ENCODE peak calls at places on chromosomes 2 and 18, in six cellular contexts. N is esophagus muscularis mucosa, I is psoas muscle, F is epithelial cell of esophagus, S is GM06990, O is tibial nerve. Q is an unnamed sample.

GRCh38 chr2:200199005-200199404 is 107.5 kb upstream of the SPATS2L start:
- DNase-seq in N (no peak), I (no peak), F (no peak), S (no peak), O (no peak), Q (no peak)

GRCh38 chr2:60410458-60411146 is 142.9 kb downstream of the BCL11A start:
- DNase-seq in N (no peak), I (no peak), F (no peak), S (no peak), O (no peak), Q (no peak)

GRCh38 chr18:7520200-7520780 is 46.8 kb upstream of the PTPRM start:
- DNase-seq in N (no peak), I (no peak), F (no peak), S (no peak), O (no peak), Q (no peak)

GRCh38 chr2:70932631-70933230 is 3.0 kb upstream of the ATP6V1B1 start:
- DNase-seq in N (peak; percentile 60), I (no peak), F (no peak), S (no peak), O (no peak), Q (no peak)

GRCh38 chr2:28661589-28662001 is 90.0 kb upstream of the PPP1CB start:
- DNase-seq in N (no peak), I (peak; percentile 49), F (peak; percentile 50), S (no peak), O (peak; percentile 39), Q (no peak)

GRCh38 chr2:54728669-54729120 is 5.2 kb downstream of the EML6 start:
- DNase-seq in N (no peak), I (no peak), F (peak; percentile 78), S (no peak), O (no peak), Q (peak; percentile 47)

GRCh38 chr2:168247341-168248305 is at the start of gene STK39:
- DNase-seq in N (peak; percentile 93), I (peak; percentile 73), F (peak; percentile 80), S (peak; percentile 52), O (peak; percentile 35), Q (peak; percentile 46)

GRCh38 chr2:64609229-64609994 is 44.3 kb downstream of the SERTAD2 start:
- DNase-seq in N (no peak), I (peak; percentile 66), F (peak; percentile 49), S (peak; percentile 82), O (no peak), Q (no peak)

GRCh38 chr18:9762561-9762960 is 54.5 kb downstream of the RAB31 start:
- DNase-seq in N (peak; percentile 72), I (no peak), F (no peak), S (no peak), O (no peak), Q (no peak)

GRCh38 chr2:127410871-127411396 is 7.3 kb upstream of the PROC start:
- DNase-seq in N (no peak), I (no peak), F (peak; percentile 42), S (no peak), O (no peak), Q (peak; percentile 50)
- H3K4me3 ChIP-seq in N (peak overlapping the region; percentile 3), I (peak overlapping the region; percentile 46), F (no peak overlapping the region), S (peak overlapping the region; percentile 23), O (no peak overlapping the region), Q (no peak overlapping the region)

GRCh38 chr2:2793925-2794324 is 462.9 kb upstream of the MYT1L start:
- DNase-seq in N (no peak), I (no peak), F (no peak), S (no peak), O (no peak), Q (no peak)

GRCh38 chr2:2791606-2792005 is 460.5 kb upstream of the MYT1L start:
- DNase-seq in N (no peak), I (no peak), F (no peak), S (no peak), O (no peak), Q (no peak)

GRCh38 chr2:2788076-2788475 is 457.0 kb upstream of the MYT1L start:
- DNase-seq in N (no peak), I (no peak), F (no peak), S (no peak), O (no peak), Q (no peak)

GRCh38 chr2:2793514-2793913 is 462.4 kb upstream of the MYT1L start:
- DNase-seq in N (no peak), I (no peak), F (no peak), S (no peak), O (no peak), Q (no peak)

DNA sequence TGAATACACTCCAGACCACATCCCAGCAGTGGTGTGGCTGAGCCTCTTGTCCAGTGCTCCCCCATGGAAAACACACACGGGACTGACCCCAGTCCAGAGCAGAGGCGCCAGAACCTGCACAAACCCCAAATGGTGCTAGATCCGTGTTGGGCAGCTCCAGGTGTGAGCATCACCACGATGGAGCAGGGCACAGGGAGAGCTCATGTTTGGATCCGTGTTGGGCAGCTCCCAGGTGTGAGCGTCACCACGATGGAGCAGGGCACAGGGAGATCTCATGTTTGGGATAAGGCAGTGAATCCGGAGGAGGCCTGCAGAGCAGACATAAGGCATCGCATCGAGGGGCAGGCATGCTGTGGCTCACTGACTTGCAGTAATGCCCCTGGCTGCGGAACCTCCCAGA is 460.0 kb upstream of the MYT1L start:
- DNase-seq in N (no peak), I (no peak), F (no peak), S (no peak), O (no peak), Q (no peak)
- TF ChIP-seq CTCF in N (no peak), I (no peak), F (no peak), S (no peak), O (no peak), Q (no peak)

GRCh38 chr2:222295368-222296041 is 3.3 kb downstream of the PAX3 start:
- DNase-seq in N (peak; percentile 88), I (no peak), F (no peak), S (no peak), O (no peak), Q (no peak)
- H3K4me3 ChIP-seq in N (peak overlapping the region; percentile 47), I (peak overlapping the region; percentile 36), F (no peak overlapping the region), S (peak overlapping the region; percentile 27), O (no peak overlapping the region), Q (peak overlapping the region; percentile 96)

GRCh38 chr2:20051518-20052228 is at the start of gene LAPTM4A:
- DNase-seq in N (peak; percentile 100), I (peak; percentile 98), F (peak; percentile 100), S (peak; percentile 96), O (peak; percentile 97), Q (peak; percentile 100)
- TF ChIP-seq CTCF in N (peak; percentile 35), I (peak; percentile 20), F (no peak), S (no peak), O (no peak), Q (no peak)

DNA sequence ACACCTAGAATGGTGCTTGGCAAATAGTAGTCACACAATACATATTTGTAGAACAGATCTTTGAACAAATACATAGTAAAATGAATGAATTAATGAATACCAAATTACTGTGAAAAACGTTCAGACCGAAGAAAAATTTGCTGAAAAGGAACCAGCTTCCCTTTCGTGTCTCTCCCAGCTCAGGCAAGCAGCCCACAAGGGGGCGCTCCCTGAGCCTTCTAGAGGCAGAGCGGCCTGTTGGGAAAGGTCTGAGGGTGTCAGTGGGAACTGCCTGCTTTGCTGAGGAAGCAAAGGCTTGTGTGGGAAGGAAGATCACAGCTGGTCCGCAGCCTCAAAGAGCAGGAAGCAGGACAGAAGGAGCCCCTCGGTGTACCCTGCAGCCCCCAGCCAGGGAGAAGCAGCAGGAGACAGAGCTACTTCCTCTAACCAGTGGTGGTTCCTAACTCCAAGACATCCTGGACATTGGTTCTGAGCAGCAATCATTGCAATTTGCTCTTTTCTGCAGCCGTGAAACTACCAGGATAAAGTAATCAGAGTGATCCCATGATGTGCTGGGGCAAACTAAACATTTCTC is 231.1 kb downstream of the ANKRD30B start:
- DNase-seq in N (peak; percentile 79), I (no peak), F (no peak), S (no peak), O (no peak), Q (no peak)
- H3K4me3 ChIP-seq in N (no peak overlapping the region), I (no peak overlapping the region), F (no peak overlapping the region), S (no peak overlapping the region), O (no peak overlapping the region), Q (no peak overlapping the region)

GRCh38 chr18:59139615-59140286 is at the start of gene SEC11C:
- DNase-seq in N (peak; percentile 99), I (peak; percentile 96), F (peak; percentile 98), S (peak; percentile 97), O (peak; percentile 89), Q (peak; percentile 94)

GRCh38 chr18:59141294-59142068 is 1.8 kb downstream of the SEC11C start:
- DNase-seq in N (no peak), I (no peak), F (no peak), S (no peak), O (no peak), Q (no peak)

GRCh38 chr18:59139291-59139614 is 431 bp upstream of the SEC11C start:
- DNase-seq in N (no peak), I (peak; percentile 82), F (peak; percentile 90), S (no peak), O (peak; percentile 58), Q (peak; percentile 67)

GRCh38 chr18:59142274-59142673 is 2.6 kb downstream of the SEC11C start:
- DNase-seq in N (no peak), I (no peak), F (no peak), S (peak; percentile 55), O (no peak), Q (no peak)

GRCh38 chr18:59140287-59140885 is 702 bp downstream of the SEC11C start:
- DNase-seq in N (no peak), I (no peak), F (peak; percentile 61), S (no peak), O (no peak), Q (peak; percentile 11)
- TF ChIP-seq CTCF in N (no peak), I (no peak), F (no peak), S (no peak), O (no peak), Q (no peak)